ENCODE peak calls at places on chromosomes 5 and 9, in seven cellular contexts. One of them, this sample, is unnamed.

GRCh38 chr9:29701536-29701935 is 2128.3 kb upstream of the C9orf72 start:
- DNase-seq in pancreas: no peak
- DNase-seq in HCT116: no peak
- DNase-seq in esophagus squamous epithelium: no peak
- DNase-seq in stomach: no peak
- DNase-seq in lower lobe of right lung: no peak
- DNase-seq in sigmoid colon: no peak
- DNase-seq in this sample: no peak

GRCh38 chr5:68898961-68899471 is 194.8 kb upstream of the SLC30A5 start:
- DNase-seq in pancreas: no peak
- DNase-seq in esophagus squamous epithelium: no peak
- DNase-seq in lower lobe of right lung: no peak
- DNase-seq in stomach: no peak
- DNase-seq in HCT116: peak; percentile 29
- DNase-seq in sigmoid colon: no peak
- DNase-seq in this sample: peak; percentile 11

GRCh38 chr5:126334755-126335154 is 88.5 kb upstream of the GRAMD2B start:
- DNase-seq in pancreas: no peak
- DNase-seq in sigmoid colon: no peak
- DNase-seq in stomach: no peak
- DNase-seq in HCT116: no peak
- DNase-seq in lower lobe of right lung: no peak
- DNase-seq in esophagus squamous epithelium: no peak
- DNase-seq in this sample: no peak

GRCh38 chr5:16492398-16493175 is 27.0 kb upstream of the ZNF622 start:
- DNase-seq in stomach: peak; percentile 44
- DNase-seq in sigmoid colon: no peak
- DNase-seq in HCT116: no peak
- DNase-seq in pancreas: peak; percentile 64
- DNase-seq in esophagus squamous epithelium: no peak
- DNase-seq in lower lobe of right lung: no peak
- DNase-seq in this sample: no peak

GRCh38 chr5:67206381-67207328 is 10.1 kb upstream of the CD180 start:
- DNase-seq in stomach: peak; percentile 72
- DNase-seq in sigmoid colon: peak; percentile 19
- DNase-seq in HCT116: peak; percentile 82
- DNase-seq in pancreas: peak; percentile 25
- DNase-seq in lower lobe of right lung: peak; percentile 68
- DNase-seq in esophagus squamous epithelium: no peak
- DNase-seq in this sample: no peak

GRCh38 chr5:108562205-108562454 is 180.2 kb upstream of the FBXL17 start:
- DNase-seq in stomach: no peak
- DNase-seq in sigmoid colon: no peak
- DNase-seq in esophagus squamous epithelium: no peak
- DNase-seq in HCT116: no peak
- DNase-seq in pancreas: no peak
- DNase-seq in lower lobe of right lung: no peak
- DNase-seq in this sample: no peak

GRCh38 chr9:89421595-89421994 is 76.3 kb downstream of the SEMA4D start:
- DNase-seq in pancreas: no peak
- DNase-seq in stomach: no peak
- DNase-seq in sigmoid colon: no peak
- DNase-seq in lower lobe of right lung: no peak
- DNase-seq in HCT116: no peak
- DNase-seq in esophagus squamous epithelium: no peak
- DNase-seq in this sample: no peak

GRCh38 chr9:36149197-36149596 is 12.7 kb downstream of the GLIPR2 start:
- DNase-seq in esophagus squamous epithelium: no peak
- DNase-seq in lower lobe of right lung: no peak
- DNase-seq in sigmoid colon: peak; percentile 77
- DNase-seq in stomach: no peak
- DNase-seq in pancreas: no peak
- DNase-seq in HCT116: no peak
- DNase-seq in this sample: no peak

GRCh38 chr9:98485706-98486105 is 223.0 kb downstream of the GABBR2 start:
- DNase-seq in pancreas: no peak
- DNase-seq in lower lobe of right lung: no peak
- DNase-seq in sigmoid colon: no peak
- DNase-seq in esophagus squamous epithelium: no peak
- DNase-seq in HCT116: no peak
- DNase-seq in stomach: no peak
- DNase-seq in this sample: no peak

GRCh38 chr9:76542360-76542759 is 83.4 kb downstream of the GCNT1 start:
- DNase-seq in stomach: no peak
- DNase-seq in lower lobe of right lung: no peak
- DNase-seq in sigmoid colon: no peak
- DNase-seq in pancreas: no peak
- DNase-seq in esophagus squamous epithelium: no peak
- DNase-seq in HCT116: no peak
- DNase-seq in this sample: no peak

GRCh38 chr9:2344436-2344835 is 277.2 kb upstream of the VLDLR start:
- DNase-seq in pancreas: no peak
- DNase-seq in stomach: no peak
- DNase-seq in sigmoid colon: no peak
- DNase-seq in esophagus squamous epithelium: no peak
- DNase-seq in lower lobe of right lung: no peak
- DNase-seq in HCT116: no peak
- DNase-seq in this sample: no peak

GRCh38 chr9:98132806-98133631 is 14.0 kb upstream of the TRIM14 start:
- DNase-seq in sigmoid colon: peak; percentile 45
- DNase-seq in lower lobe of right lung: no peak
- DNase-seq in pancreas: no peak
- DNase-seq in HCT116: no peak
- DNase-seq in esophagus squamous epithelium: no peak
- DNase-seq in stomach: no peak
- DNase-seq in this sample: no peak

GRCh38 chr5:75214928-75215327 is 21.8 kb downstream of the ANKRD31 start:
- DNase-seq in esophagus squamous epithelium: no peak
- DNase-seq in lower lobe of right lung: no peak
- DNase-seq in sigmoid colon: no peak
- DNase-seq in pancreas: no peak
- DNase-seq in HCT116: no peak
- DNase-seq in stomach: no peak
- DNase-seq in this sample: no peak

GRCh38 chr9:124137009-124137943 is 120.5 kb upstream of the NEK6 start:
- DNase-seq in esophagus squamous epithelium: no peak
- DNase-seq in lower lobe of right lung: no peak
- DNase-seq in HCT116: no peak
- DNase-seq in pancreas: no peak
- DNase-seq in sigmoid colon: no peak
- DNase-seq in stomach: no peak
- DNase-seq in this sample: no peak

GRCh38 chr5:68368686-68369359 is 153.3 kb downstream of the PIK3R1 start:
- DNase-seq in esophagus squamous epithelium: no peak
- DNase-seq in pancreas: no peak
- DNase-seq in HCT116: no peak
- DNase-seq in lower lobe of right lung: no peak
- DNase-seq in stomach: no peak
- DNase-seq in sigmoid colon: no peak
- DNase-seq in this sample: no peak

GRCh38 chr5:142810081-142810480 is 39.9 kb downstream of the ARHGAP26 start:
- DNase-seq in lower lobe of right lung: no peak
- DNase-seq in stomach: no peak
- DNase-seq in HCT116: no peak
- DNase-seq in sigmoid colon: no peak
- DNase-seq in pancreas: no peak
- DNase-seq in esophagus squamous epithelium: no peak
- DNase-seq in this sample: no peak

GRCh38 chr5:111072949-111073682 is 1.6 kb downstream of the TSLP start:
- DNase-seq in esophagus squamous epithelium: no peak
- DNase-seq in HCT116: peak; percentile 19
- DNase-seq in sigmoid colon: peak; percentile 71
- DNase-seq in lower lobe of right lung: peak; percentile 73
- DNase-seq in pancreas: no peak
- DNase-seq in stomach: peak; percentile 28
- DNase-seq in this sample: no peak

GRCh38 chr9:117412006-117412715 is 2.7 kb downstream of the ASTN2 start:
- DNase-seq in stomach: no peak
- DNase-seq in sigmoid colon: no peak
- DNase-seq in lower lobe of right lung: no peak
- DNase-seq in pancreas: peak; percentile 30
- DNase-seq in esophagus squamous epithelium: no peak
- DNase-seq in HCT116: no peak
- DNase-seq in this sample: peak; percentile 31

GRCh38 chr5:151067632-151068031 is 13.2 kb downstream of the TNIP1 start:
- DNase-seq in HCT116: no peak
- DNase-seq in stomach: no peak
- DNase-seq in sigmoid colon: no peak
- DNase-seq in lower lobe of right lung: no peak
- DNase-seq in esophagus squamous epithelium: no peak
- DNase-seq in pancreas: no peak
- DNase-seq in this sample: no peak
- H3K27ac ChIP-seq in HCT116: no peak overlapping the region
- H3K27ac ChIP-seq in stomach: peak overlapping the region; percentile 56
- H3K27ac ChIP-seq in sigmoid colon: no peak overlapping the region
- H3K27ac ChIP-seq in lower lobe of right lung: peak overlapping the region; percentile 41
- H3K27ac ChIP-seq in esophagus squamous epithelium: peak overlapping the region; percentile 59
- H3K27ac ChIP-seq in pancreas: no peak overlapping the region
- H3K27ac ChIP-seq in this sample: no peak overlapping the region

DNA sequence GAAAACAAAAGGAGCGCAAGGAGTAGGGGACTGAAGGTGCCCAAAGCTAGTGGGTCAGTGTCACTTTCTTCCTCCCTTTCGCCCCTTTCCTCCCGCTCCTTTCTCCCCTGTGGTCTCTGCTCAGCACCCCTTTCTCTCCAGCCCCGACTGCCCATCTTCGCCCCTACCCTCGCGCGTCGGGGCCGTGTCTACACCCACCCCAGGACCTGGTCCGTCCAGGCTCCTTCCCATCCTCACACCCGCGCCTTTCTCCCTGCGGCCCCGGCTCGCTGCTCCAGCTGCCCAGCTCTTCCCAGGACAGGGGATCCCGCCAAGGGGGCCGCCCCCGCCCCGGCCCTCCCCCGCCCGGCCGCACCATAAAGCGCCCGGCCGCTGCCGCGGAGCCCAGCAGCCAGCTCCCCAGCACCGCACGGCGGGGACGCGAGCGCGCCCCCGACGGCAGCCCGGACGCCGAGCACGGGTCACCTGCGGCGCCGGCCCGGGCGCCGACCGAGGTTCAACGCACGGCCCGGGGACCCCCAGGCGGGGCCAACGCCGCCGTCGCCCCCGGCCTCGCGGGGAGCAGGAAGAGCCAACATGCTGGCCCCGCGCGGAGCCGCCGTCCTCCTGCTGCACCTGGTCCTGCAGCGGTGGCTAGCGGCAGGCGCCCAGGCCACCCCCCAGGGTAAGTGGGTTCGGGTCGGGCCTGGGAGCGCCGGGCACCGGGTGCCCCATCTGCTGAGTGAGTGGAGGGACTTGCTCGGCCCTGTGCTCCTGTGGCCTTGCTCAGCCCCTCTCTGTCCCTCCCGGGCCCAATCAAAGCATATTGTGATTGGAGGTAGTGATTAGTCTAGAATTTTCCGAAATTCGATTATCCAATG is at the start of gene THBS4:
- DNase-seq in pancreas: no peak
- DNase-seq in sigmoid colon: no peak
- DNase-seq in HCT116: no peak
- DNase-seq in stomach: no peak
- DNase-seq in lower lobe of right lung: no peak
- DNase-seq in esophagus squamous epithelium: no peak
- DNase-seq in this sample: no peak
- H3K4me3 ChIP-seq in pancreas: no peak within 1 kb of the TSS
- H3K4me3 ChIP-seq in sigmoid colon: peak within 1 kb of the TSS; percentile 16
- H3K4me3 ChIP-seq in HCT116: no peak within 1 kb of the TSS
- H3K4me3 ChIP-seq in stomach: peak within 1 kb of the TSS; percentile 36
- H3K4me3 ChIP-seq in lower lobe of right lung: no peak within 1 kb of the TSS
- H3K4me3 ChIP-seq in esophagus squamous epithelium: no peak within 1 kb of the TSS
- H3K4me3 ChIP-seq in this sample: peak within 1 kb of the TSS; percentile 68

GRCh38 chr5:41695920-41696582 is 174.2 kb downstream of the OXCT1 start:
- DNase-seq in lower lobe of right lung: no peak
- DNase-seq in pancreas: no peak
- DNase-seq in HCT116: no peak
- DNase-seq in esophagus squamous epithelium: no peak
- DNase-seq in sigmoid colon: no peak
- DNase-seq in stomach: no peak
- DNase-seq in this sample: no peak
- TF ChIP-seq CTCF in lower lobe of right lung: peak; percentile 8
- TF ChIP-seq CTCF in pancreas: no peak
- TF ChIP-seq CTCF in HCT116: no peak
- TF ChIP-seq CTCF in esophagus squamous epithelium: no peak
- TF ChIP-seq CTCF in sigmoid colon: no peak
- TF ChIP-seq CTCF in stomach: no peak
- TF ChIP-seq CTCF in this sample: peak; percentile 13

GRCh38 chr5:154783774-154784460 is 28.7 kb downstream of the LARP1 start:
- DNase-seq in esophagus squamous epithelium: no peak
- DNase-seq in HCT116: no peak
- DNase-seq in sigmoid colon: no peak
- DNase-seq in pancreas: no peak
- DNase-seq in stomach: no peak
- DNase-seq in lower lobe of right lung: no peak
- DNase-seq in this sample: no peak
- H3K27ac ChIP-seq in esophagus squamous epithelium: peak overlapping the region; percentile 42
- H3K27ac ChIP-seq in HCT116: no peak overlapping the region
- H3K27ac ChIP-seq in sigmoid colon: no peak overlapping the region
- H3K27ac ChIP-seq in pancreas: no peak overlapping the region
- H3K27ac ChIP-seq in stomach: no peak overlapping the region
- H3K27ac ChIP-seq in lower lobe of right lung: no peak overlapping the region
- H3K27ac ChIP-seq in this sample: no peak overlapping the region

DNA sequence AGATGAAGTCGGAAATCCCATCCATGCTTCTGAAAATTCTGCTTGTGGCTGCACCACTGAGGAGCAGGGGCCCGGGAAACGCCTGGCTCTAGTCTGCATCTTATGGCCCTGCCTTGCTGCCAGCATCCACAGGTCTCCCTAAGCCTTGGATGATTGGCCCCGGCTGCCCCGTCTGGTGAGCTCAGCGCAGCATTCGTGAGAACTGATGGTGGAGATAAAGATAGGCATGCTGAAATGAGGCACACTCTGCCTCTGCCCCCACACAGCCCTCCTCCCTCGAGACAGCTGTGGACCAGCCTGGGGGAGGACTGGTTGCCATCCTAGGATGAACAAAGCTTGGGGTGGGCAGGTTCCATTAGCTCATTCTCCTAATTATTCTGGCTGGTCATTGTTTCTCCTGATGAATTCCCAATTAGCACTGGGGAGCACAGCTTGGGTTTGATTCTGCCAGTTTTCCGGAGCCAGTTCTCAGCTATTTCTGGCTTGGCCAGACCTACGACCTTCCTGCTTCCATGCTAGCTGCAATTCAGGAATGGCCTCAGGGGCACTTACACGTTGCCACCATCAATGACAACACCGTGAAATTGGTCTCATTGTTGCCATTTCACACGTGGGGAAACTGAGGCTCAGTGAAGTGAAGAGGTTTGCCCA is 62.8 kb upstream of the CPEB4 start:
- DNase-seq in lower lobe of right lung: no peak
- DNase-seq in stomach: no peak
- DNase-seq in pancreas: no peak
- DNase-seq in sigmoid colon: no peak
- DNase-seq in esophagus squamous epithelium: no peak
- DNase-seq in HCT116: no peak
- DNase-seq in this sample: peak; percentile 48
- H3K4me3 ChIP-seq in lower lobe of right lung: no peak overlapping the region
- H3K4me3 ChIP-seq in stomach: no peak overlapping the region
- H3K4me3 ChIP-seq in pancreas: no peak overlapping the region
- H3K4me3 ChIP-seq in sigmoid colon: no peak overlapping the region
- H3K4me3 ChIP-seq in esophagus squamous epithelium: no peak overlapping the region
- H3K4me3 ChIP-seq in HCT116: no peak overlapping the region
- H3K4me3 ChIP-seq in this sample: no peak overlapping the region